ENCODE peak calls at places on chromosomes 5 and 9, in six cellular contexts. E is hepatocyte, W is PC-9, N is DND-41, Y is neural progenitor cell, K is PC-3. H is an unnamed sample.

GRCh38 chr9:121628401-121628800 is 23.0 kb upstream of the DAB2IP start:
- DNase-seq in W (no peak), Y (no peak), N (no peak), E (no peak), K (no peak), H (no peak)

GRCh38 chr5:158940977-158941376 is 158.7 kb downstream of the EBF1 start:
- DNase-seq in Y (no peak), W (no peak), N (no peak), E (no peak), K (no peak), H (no peak)

GRCh38 chr5:145510769-145511168 is 324.4 kb downstream of the PRELID2 start:
- DNase-seq in K (no peak), W (no peak), E (no peak), N (no peak), Y (no peak), H (no peak)

GRCh38 chr5:107808671-107809137 is 138.0 kb upstream of the EFNA5 start:
- DNase-seq in W (no peak), K (no peak), Y (peak; percentile 94), E (peak; percentile 88), N (peak; percentile 52), H (no peak)

GRCh38 chr5:171965740-171966139 is 40.7 kb downstream of the FBXW11 start:
- DNase-seq in W (no peak), E (no peak), K (no peak), Y (no peak), N (no peak), H (peak; percentile 35)

GRCh38 chr5:80184235-80185023 is 71.4 kb downstream of the SERINC5 start:
- DNase-seq in Y (peak; percentile 56), E (peak; percentile 35), N (no peak), W (peak; percentile 83), K (peak; percentile 67), H (no peak)

GRCh38 chr5:18270635-18271338 is 636.5 kb downstream of the TAF11L14 start:
- DNase-seq in W (no peak), K (peak; percentile 23), N (no peak), Y (no peak), E (no peak), H (peak; percentile 6)

GRCh38 chr5:14066326-14066725 is 76.8 kb upstream of the TRIO start:
- DNase-seq in N (no peak), E (no peak), Y (no peak), K (no peak), W (no peak), H (no peak)

GRCh38 chr9:106868565-106868964 is 5.6 kb downstream of the ZNF462 start:
- DNase-seq in N (no peak), Y (no peak), E (no peak), W (no peak), K (no peak), H (no peak)

GRCh38 chr5:53038196-53038847 is 49.2 kb downstream of the ITGA2 start:
- DNase-seq in W (no peak), E (no peak), N (no peak), K (peak; percentile 29), Y (no peak), H (no peak)

GRCh38 chr5:168674893-168675482 is 95.8 kb upstream of the PANK3 start:
- DNase-seq in N (no peak), W (no peak), Y (peak; percentile 39), K (no peak), E (no peak), H (peak; percentile 10)

GRCh38 chr9:132946216-132946615 is 1.8 kb upstream of the TSC1 start:
- DNase-seq in Y (no peak), W (no peak), K (no peak), E (no peak), N (no peak), H (no peak)

GRCh38 chr5:132767150-132767549 is 9.9 kb downstream of the SEPTIN8 start:
- DNase-seq in Y (no peak), N (no peak), E (no peak), W (no peak), K (no peak), H (no peak)

GRCh38 chr5:159084053-159084452 is 15.7 kb downstream of the EBF1 start:
- DNase-seq in Y (no peak), W (no peak), N (no peak), E (no peak), K (no peak), H (no peak)

DNA sequence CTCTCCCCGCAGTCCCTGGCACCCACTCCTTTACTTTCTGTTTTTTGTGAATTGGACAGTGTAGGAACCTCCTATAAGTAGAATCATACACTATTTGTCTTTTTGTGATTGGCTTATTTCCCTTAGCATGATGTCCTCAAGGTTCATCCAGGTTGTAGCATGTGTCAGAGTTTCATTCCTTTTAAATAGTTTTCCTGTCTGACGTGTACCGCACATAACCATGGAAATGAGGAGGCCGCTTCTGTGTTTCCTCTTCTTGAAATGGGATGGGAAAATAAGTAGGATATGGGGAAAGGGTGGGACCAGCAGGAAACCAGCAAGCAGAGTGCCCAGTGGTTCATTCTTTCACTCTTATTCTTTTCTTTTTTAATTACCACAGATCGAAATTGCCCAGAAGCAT is 72.6 kb upstream of the ENTREP1 start:
- DNase-seq in N (no peak), K (no peak), E (no peak), Y (no peak), W (no peak), H (no peak)
- H3K27ac ChIP-seq in N (no peak overlapping the region), K (no peak overlapping the region), E (no peak overlapping the region), Y (no peak overlapping the region), W (no peak overlapping the region), H (no peak overlapping the region)

GRCh38 chr5:59532979-59533729 is 360.4 kb downstream of the PDE4D start:
- DNase-seq in W (no peak), N (no peak), K (no peak), E (no peak), Y (no peak), H (no peak)
- H3K4me3 ChIP-seq in W (no peak overlapping the region), N (no peak overlapping the region), K (no peak overlapping the region), E (no peak overlapping the region), Y (no peak overlapping the region), H (no peak overlapping the region)

GRCh38 chr9:89234186-89234585 is 55.6 kb upstream of the SHC3 start:
- DNase-seq in W (no peak), N (no peak), E (no peak), Y (no peak), K (no peak), H (no peak)

GRCh38 chr9:89236955-89237573 is 58.4 kb upstream of the SHC3 start:
- DNase-seq in E (no peak), N (no peak), Y (no peak), K (no peak), W (peak; percentile 52), H (no peak)

GRCh38 chr9:89234636-89235035 is 56.0 kb upstream of the SHC3 start:
- DNase-seq in E (no peak), K (no peak), Y (peak; percentile 66), N (no peak), W (no peak), H (peak; percentile 51)
- TF ChIP-seq EZH2 in E (no peak), K (no peak), Y (peak; percentile 33), N (no peak), W (no peak), H (no peak)

GRCh38 chr5:61408476-61409168 is 76.6 kb downstream of the ZSWIM6 start:
- DNase-seq in N (peak; percentile 94), K (peak; percentile 97), Y (peak; percentile 98), W (peak; percentile 98), E (peak; percentile 99), H (peak; percentile 99)
- H3K27ac ChIP-seq in N (no peak overlapping the region), K (peak overlapping the region; percentile 97), Y (peak overlapping the region; percentile 56), W (peak overlapping the region; percentile 99), E (peak overlapping the region; percentile 82), H (peak overlapping the region; percentile 32)

GRCh38 chr9:21096172-21096900 is 18.6 kb upstream of the IFNB1 start:
- DNase-seq in N (peak; percentile 59), E (no peak), W (peak; percentile 48), K (no peak), Y (no peak), H (no peak)
- H3K4me3 ChIP-seq in N (peak overlapping the region; percentile 57), E (no peak overlapping the region), W (peak overlapping the region; percentile 43), K (no peak overlapping the region), Y (no peak overlapping the region), H (no peak overlapping the region)

GRCh38 chr9:93133641-93134017 is 422 bp downstream of the NINJ1 start:
- DNase-seq in W (peak; percentile 58), K (peak; percentile 42), E (peak; percentile 94), N (peak; percentile 41), Y (peak; percentile 83), H (peak; percentile 32)
- TF ChIP-seq EZH2 in W (no peak), K (no peak), E (no peak), N (no peak), Y (no peak), H (no peak)

GRCh38 chr9:137116027-137116507 is 1.5 kb upstream of the DPP7 start:
- DNase-seq in W (no peak), K (no peak), Y (no peak), E (no peak), N (no peak), H (no peak)
- H3K27ac ChIP-seq in W (no peak overlapping the region), K (no peak overlapping the region), Y (no peak overlapping the region), E (peak overlapping the region; percentile 84), N (no peak overlapping the region), H (no peak overlapping the region)

DNA sequence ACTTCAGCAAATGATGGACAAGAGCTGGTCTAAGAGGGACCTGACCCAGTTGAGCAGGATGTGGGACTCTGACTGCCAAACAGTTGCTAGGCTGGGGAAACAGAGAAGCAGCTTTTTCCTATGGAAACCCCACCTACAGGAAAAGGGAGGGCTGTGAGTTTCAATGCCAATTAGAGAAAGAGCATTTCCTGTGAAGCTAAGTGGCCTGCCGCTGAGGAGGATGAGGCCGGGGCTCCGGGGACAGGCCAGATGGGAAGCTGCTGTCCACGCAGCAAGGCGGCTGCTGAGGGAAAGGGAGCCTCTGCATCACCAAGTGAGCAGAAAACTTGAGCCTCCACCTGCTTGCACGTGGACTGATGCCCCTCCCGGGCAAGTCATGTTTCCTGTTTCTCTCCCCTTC is at the start of gene PCDH12:
- DNase-seq in W (no peak), K (no peak), Y (no peak), E (no peak), N (peak; percentile 57), H (peak; percentile 70)
- H3K4me3 ChIP-seq in W (no peak within 1 kb of the TSS), K (no peak within 1 kb of the TSS), Y (no peak within 1 kb of the TSS), E (no peak within 1 kb of the TSS), N (peak within 1 kb of the TSS; percentile 45), H (no peak within 1 kb of the TSS)

GRCh38 chr9:21968331-21969010 is 25.7 kb downstream of the CDKN2A start:
- DNase-seq in W (no peak), K (no peak), N (no peak), E (peak; percentile 26), Y (peak; percentile 73), H (no peak)
- TF ChIP-seq EZH2 in W (no peak), K (no peak), N (no peak), E (peak; percentile 99), Y (peak; percentile 93), H (no peak)

GRCh38 chr5:6733411-6734242 is 20.4 kb downstream of the TENT4A start:
- DNase-seq in Y (no peak), E (no peak), N (no peak), K (no peak), W (no peak), H (no peak)

GRCh38 chr5:6732634-6733410 is 19.6 kb downstream of the TENT4A start:
- DNase-seq in E (no peak), K (peak; percentile 40), Y (no peak), N (no peak), W (no peak), H (peak; percentile 47)

GRCh38 chr5:6730807-6731206 is 17.6 kb downstream of the TENT4A start:
- DNase-seq in E (no peak), Y (no peak), W (no peak), K (no peak), N (no peak), H (no peak)

GRCh38 chr5:6730407-6730806 is 17.2 kb downstream of the TENT4A start:
- DNase-seq in N (no peak), W (no peak), E (no peak), K (no peak), Y (no peak), H (no peak)

GRCh38 chr5:6731465-6732237 is 18.4 kb downstream of the TENT4A start:
- DNase-seq in W (no peak), E (no peak), N (no peak), Y (peak; percentile 32), K (no peak), H (no peak)
- H3K27ac ChIP-seq in W (no peak overlapping the region), E (no peak overlapping the region), N (no peak overlapping the region), Y (no peak overlapping the region), K (no peak overlapping the region), H (no peak overlapping the region)

H was measured in A673.